ENCODE peak calls at places on chromosome 9, in four cellular contexts. V is left ventricle myocardium inferior, H is activated B cell treated with CpG ODN at 0.5 μM for 24 hours, C is AG04450. Z is an unnamed sample.

GRCh38 chr9:79535534-79535933 is 36.2 kb upstream of the TLE4 start:
- DNase-seq in V (no peak), H (no peak), C (no peak), Z (no peak)

GRCh38 chr9:135297716-135298075 is 181.9 kb upstream of the PPP1R26 start:
- DNase-seq in V (no peak), H (no peak), C (no peak), Z (no peak)

GRCh38 chr9:105154723-105155191 is 89.7 kb upstream of the SLC44A1 start:
- DNase-seq in V (no peak), H (no peak), C (no peak), Z (no peak)

GRCh38 chr9:124654431-124654830 is 116.7 kb downstream of the NR6A1 start:
- DNase-seq in V (no peak), H (no peak), C (no peak), Z (no peak)

GRCh38 chr9:17656889-17657288 is 78.0 kb downstream of the SH3GL2 start:
- DNase-seq in V (no peak), H (no peak), C (no peak), Z (no peak)

GRCh38 chr9:72588336-72588735 is 66.9 kb downstream of the TMC1 start:
- DNase-seq in V (no peak), H (no peak), C (no peak), Z (no peak)

GRCh38 chr9:127660886-127661285 is 45.9 kb upstream of the CFAP157 start:
- DNase-seq in V (no peak), H (no peak), C (no peak), Z (no peak)

GRCh38 chr9:93682155-93682968 is 106.0 kb downstream of the PHF2 start:
- DNase-seq in V (peak; percentile 60), H (peak; percentile 48), C (no peak), Z (peak; percentile 63)

GRCh38 chr9:84397822-84398221 is 57.3 kb upstream of the SLC28A3 start:
- DNase-seq in V (no peak), H (no peak), C (peak; percentile 8), Z (no peak)

GRCh38 chr9:110891760-110892159 is 146.5 kb downstream of the LPAR1 start:
- DNase-seq in V (no peak), H (no peak), C (no peak), Z (no peak)

GRCh38 chr9:34500623-34501267 is 22.0 kb downstream of the ENHO start:
- DNase-seq in V (peak; percentile 48), H (peak; percentile 55), C (no peak), Z (peak; percentile 44)

GRCh38 chr9:77807295-77807694 is 159.2 kb upstream of the GNA14 start:
- DNase-seq in V (no peak), H (no peak), C (peak; percentile 67), Z (no peak)

GRCh38 chr9:33731142-33731541 is 64.2 kb upstream of the PRSS3 start:
- DNase-seq in V (no peak), H (no peak), C (no peak), Z (no peak)

GRCh38 chr9:77290373-77290772 is 113.0 kb downstream of the VPS13A start:
- DNase-seq in V (no peak), H (no peak), C (no peak), Z (no peak)

GRCh38 chr9:128180447-128180846 is 10.9 kb downstream of the CIZ1 start:
- DNase-seq in V (no peak), H (no peak), C (no peak), Z (no peak)

GRCh38 chr9:92468206-92468605 is 14.1 kb downstream of the ASPN start:
- DNase-seq in V (no peak), H (no peak), C (no peak), Z (no peak)

GRCh38 chr9:12785941-12786340 is 11.1 kb downstream of the LURAP1L start:
- DNase-seq in V (no peak), H (no peak), C (no peak), Z (no peak)

GRCh38 chr9:75086443-75087278 is 1.3 kb downstream of the NMRK1 start:
- DNase-seq in V (peak; percentile 18), H (no peak), C (no peak), Z (no peak)

GRCh38 chr9:136769710-136770191 is 5.4 kb upstream of the LCN15 start:
- DNase-seq in V (no peak), H (no peak), C (no peak), Z (peak; percentile 85)

GRCh38 chr9:135905380-135906282 is 1.7 kb downstream of the CAMSAP1 start:
- DNase-seq in V (no peak), H (no peak), C (no peak), Z (no peak)

GRCh38 chr9:135583686-135584011 is 22.1 kb downstream of the PAEP start:
- DNase-seq in V (no peak), H (no peak), C (no peak), Z (no peak)

GRCh38 chr9:98488578-98489312 is 220.0 kb downstream of the GABBR2 start:
- DNase-seq in V (no peak), H (no peak), C (peak; percentile 85), Z (no peak)

GRCh38 chr9:21104787-21105186 is 27.0 kb upstream of the IFNB1 start:
- DNase-seq in V (no peak), H (no peak), C (no peak), Z (no peak)

GRCh38 chr9:107251756-107252322 is 31.2 kb upstream of the RAD23B start:
- DNase-seq in V (peak; percentile 56), H (no peak), C (peak; percentile 83), Z (no peak)

GRCh38 chr9:33168941-33169544 is 1.9 kb upstream of the B4GALT1 start:
- DNase-seq in V (no peak), H (no peak), C (no peak), Z (no peak)

GRCh38 chr9:130638278-130639118 is 25.9 kb upstream of the PRDM12 start:
- DNase-seq in V (no peak), H (no peak), C (no peak), Z (no peak)

GRCh38 chr9:13614060-13614459 is 334.6 kb upstream of the MPDZ start:
- DNase-seq in V (no peak), H (no peak), C (no peak), Z (no peak)

GRCh38 chr9:135176284-135176683 is 88.8 kb downstream of the OLFM1 start:
- DNase-seq in V (no peak), H (no peak), C (no peak), Z (no peak)

GRCh38 chr9:110207071-110207923 is 662 bp downstream of the C9orf152 start:
- DNase-seq in V (no peak), H (no peak), C (no peak), Z (no peak)

DNA sequence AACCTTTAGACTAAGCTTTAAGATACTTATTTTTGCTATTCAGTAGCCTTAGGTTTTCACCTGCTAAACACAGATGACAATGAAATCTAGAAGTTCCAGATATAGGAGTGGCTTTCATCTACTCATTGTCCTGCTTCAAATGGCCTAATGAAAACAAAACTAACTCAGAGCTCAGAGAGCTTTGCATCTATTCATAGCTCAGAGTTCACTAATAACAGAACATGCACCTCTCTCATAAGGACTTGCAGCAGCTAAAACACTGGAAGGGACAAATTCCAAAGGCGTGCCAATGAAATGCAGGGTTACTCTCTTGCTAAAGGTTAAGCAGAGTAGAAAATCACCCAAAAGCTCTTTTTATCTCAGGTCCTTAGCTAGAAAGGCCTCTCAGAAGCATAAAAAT is 29.0 kb downstream of the SLC31A2 start:
- DNase-seq in V (no peak), H (no peak), C (no peak), Z (no peak)
- TF ChIP-seq CTCF in V (no peak), H (no peak), C (no peak), Z (no peak)

DNA sequence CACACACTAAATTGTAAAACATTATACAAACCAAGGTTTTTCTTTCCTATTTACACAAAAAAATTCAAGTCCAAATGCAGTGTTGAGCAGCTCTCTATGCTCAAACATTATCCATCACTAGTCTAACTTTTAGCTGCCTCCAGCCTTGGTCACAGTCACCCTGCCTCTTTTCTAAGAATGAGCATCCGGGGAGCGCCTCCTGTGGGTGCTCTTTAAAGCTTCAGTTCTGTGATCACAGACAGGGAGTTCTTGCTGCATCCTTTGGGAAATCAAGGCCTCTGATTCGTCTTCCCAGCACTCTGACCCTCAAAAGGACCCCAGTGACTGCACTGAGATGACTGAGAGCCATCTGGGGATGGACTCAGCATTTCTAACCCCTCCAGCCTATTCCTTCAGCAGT is 289.6 kb downstream of the SEC61B start:
- DNase-seq in V (no peak), H (no peak), C (no peak), Z (no peak)
- TF ChIP-seq CTCF in V (no peak), H (no peak), C (peak; percentile 24), Z (no peak)

DNA sequence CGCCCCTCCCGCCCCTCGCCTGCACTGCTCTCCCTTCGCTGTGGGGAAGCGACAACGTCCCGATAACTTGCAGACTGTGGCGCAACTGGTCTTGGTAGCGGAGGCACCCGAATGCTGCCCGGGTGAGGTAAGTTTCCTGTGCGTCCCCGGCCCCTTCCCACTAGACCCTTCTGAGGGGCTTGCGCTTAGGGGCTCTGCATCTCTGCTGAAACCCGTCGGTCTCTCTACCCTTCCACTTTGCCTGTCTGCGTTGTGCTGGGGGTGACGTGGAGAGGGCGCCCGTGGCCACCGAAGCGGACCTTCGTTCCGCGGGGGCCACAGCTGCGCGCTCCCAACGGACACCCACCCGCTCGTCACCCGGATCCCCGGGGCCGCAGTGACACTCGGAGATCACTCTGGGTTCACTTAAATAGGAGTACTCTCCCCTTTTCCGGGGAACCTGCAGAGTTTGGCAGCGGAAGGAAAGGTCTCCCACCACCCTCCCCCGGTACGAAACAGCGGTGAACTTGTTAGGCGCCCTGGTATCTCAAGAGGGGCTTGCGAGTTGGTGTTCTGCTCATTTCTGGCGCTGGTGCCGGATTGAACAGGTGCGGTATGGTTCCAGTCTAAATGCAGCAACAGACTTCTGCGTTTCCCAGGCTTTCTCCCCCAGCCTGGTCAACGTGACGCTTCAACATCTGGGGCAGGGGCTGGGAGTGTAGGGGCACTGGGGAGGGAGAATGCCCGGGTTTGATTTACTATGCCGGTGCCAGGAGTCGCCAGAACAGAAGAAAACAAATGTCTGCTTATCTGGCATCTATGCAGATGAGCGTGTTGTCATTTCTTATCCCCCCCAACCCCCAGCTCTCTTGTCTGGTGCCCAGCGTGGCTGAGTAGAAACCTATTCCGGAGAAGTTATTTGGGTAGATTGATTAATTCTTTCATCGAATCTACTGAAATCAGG is 867 bp downstream of the PIP5K1B start:
- DNase-seq in V (peak; percentile 55), H (peak; percentile 49), C (no peak), Z (no peak)
- TF ChIP-seq CTCF in V (peak; percentile 24), H (no peak), C (no peak), Z (no peak)

DNA sequence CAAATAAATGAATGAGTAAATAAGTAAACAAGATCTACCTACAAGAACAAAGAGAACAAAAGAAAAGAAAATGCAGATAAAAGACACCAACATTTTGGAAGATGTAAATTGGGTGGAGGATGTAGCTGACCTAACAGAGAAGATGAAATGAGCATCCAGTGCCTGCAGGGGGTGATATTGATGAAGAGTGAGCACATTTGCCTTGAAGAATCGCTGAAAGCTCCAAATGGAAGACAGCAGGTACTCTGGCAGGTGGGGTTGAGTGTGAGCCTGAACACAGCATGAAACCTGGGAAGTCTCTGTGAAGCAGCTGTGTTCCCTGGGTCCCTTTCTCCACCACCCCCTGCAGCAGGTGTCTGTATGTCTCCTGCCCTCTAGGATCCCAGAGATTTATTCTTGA is 125.6 kb downstream of the NXNL2 start:
- DNase-seq in V (no peak), H (no peak), C (no peak), Z (no peak)
- TF ChIP-seq CTCF in V (peak; percentile 30), H (no peak), C (peak; percentile 61), Z (no peak)

GRCh38 chr9:133876144-133876543 is 116.0 kb downstream of the VAV2 start:
- DNase-seq in V (no peak), H (no peak), C (no peak), Z (no peak)
- TF ChIP-seq CTCF in V (no peak), H (no peak), C (peak; percentile 20), Z (peak; percentile 31)

GRCh38 chr9:343773-344172 is 129.1 kb downstream of the DOCK8 start:
- DNase-seq in V (no peak), H (no peak), C (no peak), Z (no peak)
- TF ChIP-seq CTCF in V (no peak), H (no peak), C (no peak), Z (no peak)

GRCh38 chr9:133184971-133185370 is 21.3 kb upstream of the GBGT1 start:
- DNase-seq in V (no peak), H (no peak), C (peak; percentile 15), Z (no peak)
- TF ChIP-seq CTCF in V (peak; percentile 74), H (no peak), C (peak; percentile 57), Z (peak; percentile 49)

Z was measured in D721Med.